ENCODE peak calls at places on chromosomes 5 and 9, in eight cellular contexts. One of them, this sample, is unnamed.

GRCh38 chr9:93827545-93828330 is 127.4 kb downstream of the BARX1 start:
- DNase-seq in GM19239: peak
- DNase-seq in stimulated activated CD4-positive, alpha-beta T cell treated with anti-CD3 and anti-CD28 coated beads, Interleukin-15, amount 100 ng/mL, for 1 hour: no peak
- DNase-seq in GM13976: peak
- DNase-seq in stimulated activated CD8-positive, alpha-beta memory T cell treated with anti-CD3 and anti-CD28 coated beads, Interleukin-15, amount 100 ng/mL, for 24 hours: no peak
- DNase-seq in AG20443: peak
- DNase-seq in NCI-H82: peak
- DNase-seq in SW480: peak
- DNase-seq in this sample: peak

GRCh38 chr9:1954238-1954637 is 60.9 kb upstream of the SMARCA2 start:
- DNase-seq in GM19239: no peak
- DNase-seq in stimulated activated CD4-positive, alpha-beta T cell treated with anti-CD3 and anti-CD28 coated beads, Interleukin-15, amount 100 ng/mL, for 1 hour: no peak
- DNase-seq in GM13976: no peak
- DNase-seq in stimulated activated CD8-positive, alpha-beta memory T cell treated with anti-CD3 and anti-CD28 coated beads, Interleukin-15, amount 100 ng/mL, for 24 hours: no peak
- DNase-seq in AG20443: no peak
- DNase-seq in NCI-H82: no peak
- DNase-seq in SW480: no peak
- DNase-seq in this sample: no peak

GRCh38 chr9:125794708-125795107 is 47.5 kb downstream of the PBX3 start:
- DNase-seq in GM19239: no peak
- DNase-seq in stimulated activated CD4-positive, alpha-beta T cell treated with anti-CD3 and anti-CD28 coated beads, Interleukin-15, amount 100 ng/mL, for 1 hour: no peak
- DNase-seq in GM13976: no peak
- DNase-seq in stimulated activated CD8-positive, alpha-beta memory T cell treated with anti-CD3 and anti-CD28 coated beads, Interleukin-15, amount 100 ng/mL, for 24 hours: no peak
- DNase-seq in AG20443: no peak
- DNase-seq in NCI-H82: no peak
- DNase-seq in SW480: no peak
- DNase-seq in this sample: no peak

GRCh38 chr9:69516353-69517322 is 155.5 kb downstream of the APBA1 start:
- DNase-seq in GM19239: no peak
- DNase-seq in stimulated activated CD4-positive, alpha-beta T cell treated with anti-CD3 and anti-CD28 coated beads, Interleukin-15, amount 100 ng/mL, for 1 hour: no peak
- DNase-seq in GM13976: no peak
- DNase-seq in stimulated activated CD8-positive, alpha-beta memory T cell treated with anti-CD3 and anti-CD28 coated beads, Interleukin-15, amount 100 ng/mL, for 24 hours: no peak
- DNase-seq in AG20443: no peak
- DNase-seq in NCI-H82: no peak
- DNase-seq in SW480: no peak
- DNase-seq in this sample: no peak

GRCh38 chr9:69637193-69637592 is 35.0 kb downstream of the APBA1 start:
- DNase-seq in GM19239: no peak
- DNase-seq in stimulated activated CD4-positive, alpha-beta T cell treated with anti-CD3 and anti-CD28 coated beads, Interleukin-15, amount 100 ng/mL, for 1 hour: no peak
- DNase-seq in GM13976: no peak
- DNase-seq in stimulated activated CD8-positive, alpha-beta memory T cell treated with anti-CD3 and anti-CD28 coated beads, Interleukin-15, amount 100 ng/mL, for 24 hours: no peak
- DNase-seq in AG20443: no peak
- DNase-seq in NCI-H82: no peak
- DNase-seq in SW480: no peak
- DNase-seq in this sample: no peak

GRCh38 chr5:54991446-54991845 is 6.1 kb upstream of the ESM1 start:
- DNase-seq in GM19239: no peak
- DNase-seq in stimulated activated CD4-positive, alpha-beta T cell treated with anti-CD3 and anti-CD28 coated beads, Interleukin-15, amount 100 ng/mL, for 1 hour: no peak
- DNase-seq in GM13976: no peak
- DNase-seq in stimulated activated CD8-positive, alpha-beta memory T cell treated with anti-CD3 and anti-CD28 coated beads, Interleukin-15, amount 100 ng/mL, for 24 hours: no peak
- DNase-seq in AG20443: no peak
- DNase-seq in NCI-H82: no peak
- DNase-seq in SW480: no peak
- DNase-seq in this sample: no peak

GRCh38 chr5:172890659-172891058 is 56.6 kb downstream of the ERGIC1 start:
- DNase-seq in GM19239: no peak
- DNase-seq in stimulated activated CD4-positive, alpha-beta T cell treated with anti-CD3 and anti-CD28 coated beads, Interleukin-15, amount 100 ng/mL, for 1 hour: no peak
- DNase-seq in GM13976: no peak
- DNase-seq in stimulated activated CD8-positive, alpha-beta memory T cell treated with anti-CD3 and anti-CD28 coated beads, Interleukin-15, amount 100 ng/mL, for 24 hours: no peak
- DNase-seq in AG20443: no peak
- DNase-seq in NCI-H82: no peak
- DNase-seq in SW480: no peak
- DNase-seq in this sample: no peak

GRCh38 chr5:83921794-83922193 is 201.1 kb upstream of the HAPLN1 start:
- DNase-seq in GM19239: no peak
- DNase-seq in stimulated activated CD4-positive, alpha-beta T cell treated with anti-CD3 and anti-CD28 coated beads, Interleukin-15, amount 100 ng/mL, for 1 hour: no peak
- DNase-seq in GM13976: no peak
- DNase-seq in stimulated activated CD8-positive, alpha-beta memory T cell treated with anti-CD3 and anti-CD28 coated beads, Interleukin-15, amount 100 ng/mL, for 24 hours: no peak
- DNase-seq in AG20443: no peak
- DNase-seq in NCI-H82: no peak
- DNase-seq in SW480: no peak
- DNase-seq in this sample: no peak

GRCh38 chr5:145244788-145245187 is 590.4 kb downstream of the PRELID2 start:
- DNase-seq in GM19239: no peak
- DNase-seq in stimulated activated CD4-positive, alpha-beta T cell treated with anti-CD3 and anti-CD28 coated beads, Interleukin-15, amount 100 ng/mL, for 1 hour: no peak
- DNase-seq in GM13976: no peak
- DNase-seq in stimulated activated CD8-positive, alpha-beta memory T cell treated with anti-CD3 and anti-CD28 coated beads, Interleukin-15, amount 100 ng/mL, for 24 hours: no peak
- DNase-seq in AG20443: no peak
- DNase-seq in NCI-H82: no peak
- DNase-seq in SW480: no peak
- DNase-seq in this sample: no peak

GRCh38 chr9:124623966-124624734 is 117.0 kb upstream of the NR5A1 start:
- DNase-seq in GM19239: no peak
- DNase-seq in stimulated activated CD4-positive, alpha-beta T cell treated with anti-CD3 and anti-CD28 coated beads, Interleukin-15, amount 100 ng/mL, for 1 hour: no peak
- DNase-seq in GM13976: no peak
- DNase-seq in stimulated activated CD8-positive, alpha-beta memory T cell treated with anti-CD3 and anti-CD28 coated beads, Interleukin-15, amount 100 ng/mL, for 24 hours: no peak
- DNase-seq in AG20443: no peak
- DNase-seq in NCI-H82: no peak
- DNase-seq in SW480: peak
- DNase-seq in this sample: no peak

GRCh38 chr9:69674741-69675438 is 2.7 kb upstream of the APBA1 start:
- DNase-seq in GM19239: no peak
- DNase-seq in stimulated activated CD4-positive, alpha-beta T cell treated with anti-CD3 and anti-CD28 coated beads, Interleukin-15, amount 100 ng/mL, for 1 hour: no peak
- DNase-seq in GM13976: no peak
- DNase-seq in stimulated activated CD8-positive, alpha-beta memory T cell treated with anti-CD3 and anti-CD28 coated beads, Interleukin-15, amount 100 ng/mL, for 24 hours: no peak
- DNase-seq in AG20443: peak
- DNase-seq in NCI-H82: no peak
- DNase-seq in SW480: no peak
- DNase-seq in this sample: no peak

GRCh38 chr9:97500263-97500662 is 1.2 kb upstream of the TMOD1 start:
- DNase-seq in GM19239: no peak
- DNase-seq in stimulated activated CD4-positive, alpha-beta T cell treated with anti-CD3 and anti-CD28 coated beads, Interleukin-15, amount 100 ng/mL, for 1 hour: no peak
- DNase-seq in GM13976: no peak
- DNase-seq in stimulated activated CD8-positive, alpha-beta memory T cell treated with anti-CD3 and anti-CD28 coated beads, Interleukin-15, amount 100 ng/mL, for 24 hours: no peak
- DNase-seq in AG20443: no peak
- DNase-seq in NCI-H82: no peak
- DNase-seq in SW480: no peak
- DNase-seq in this sample: no peak

GRCh38 chr5:9051779-9052178 is 494.1 kb downstream of the SEMA5A start:
- DNase-seq in GM19239: no peak
- DNase-seq in stimulated activated CD4-positive, alpha-beta T cell treated with anti-CD3 and anti-CD28 coated beads, Interleukin-15, amount 100 ng/mL, for 1 hour: no peak
- DNase-seq in GM13976: no peak
- DNase-seq in stimulated activated CD8-positive, alpha-beta memory T cell treated with anti-CD3 and anti-CD28 coated beads, Interleukin-15, amount 100 ng/mL, for 24 hours: no peak
- DNase-seq in AG20443: no peak
- DNase-seq in NCI-H82: no peak
- DNase-seq in SW480: no peak
- DNase-seq in this sample: no peak

GRCh38 chr5:80576383-80576782 is 6.3 kb upstream of the ANKRD34B start:
- DNase-seq in GM19239: no peak
- DNase-seq in stimulated activated CD4-positive, alpha-beta T cell treated with anti-CD3 and anti-CD28 coated beads, Interleukin-15, amount 100 ng/mL, for 1 hour: no peak
- DNase-seq in GM13976: no peak
- DNase-seq in stimulated activated CD8-positive, alpha-beta memory T cell treated with anti-CD3 and anti-CD28 coated beads, Interleukin-15, amount 100 ng/mL, for 24 hours: no peak
- DNase-seq in AG20443: no peak
- DNase-seq in NCI-H82: no peak
- DNase-seq in SW480: no peak
- DNase-seq in this sample: no peak

GRCh38 chr9:126423022-126423708 is 96.5 kb downstream of the MVB12B start:
- DNase-seq in GM19239: no peak
- DNase-seq in stimulated activated CD4-positive, alpha-beta T cell treated with anti-CD3 and anti-CD28 coated beads, Interleukin-15, amount 100 ng/mL, for 1 hour: no peak
- DNase-seq in GM13976: no peak
- DNase-seq in stimulated activated CD8-positive, alpha-beta memory T cell treated with anti-CD3 and anti-CD28 coated beads, Interleukin-15, amount 100 ng/mL, for 24 hours: no peak
- DNase-seq in AG20443: no peak
- DNase-seq in NCI-H82: no peak
- DNase-seq in SW480: no peak
- DNase-seq in this sample: no peak

GRCh38 chr9:98708103-98708932 is 417 bp downstream of the GABBR2 start:
- DNase-seq in GM19239: no peak
- DNase-seq in stimulated activated CD4-positive, alpha-beta T cell treated with anti-CD3 and anti-CD28 coated beads, Interleukin-15, amount 100 ng/mL, for 1 hour: no peak
- DNase-seq in GM13976: no peak
- DNase-seq in stimulated activated CD8-positive, alpha-beta memory T cell treated with anti-CD3 and anti-CD28 coated beads, Interleukin-15, amount 100 ng/mL, for 24 hours: no peak
- DNase-seq in AG20443: peak
- DNase-seq in NCI-H82: no peak
- DNase-seq in SW480: no peak
- DNase-seq in this sample: peak

GRCh38 chr5:41748631-41749030 is 121.6 kb downstream of the OXCT1 start:
- DNase-seq in GM19239: peak
- DNase-seq in stimulated activated CD4-positive, alpha-beta T cell treated with anti-CD3 and anti-CD28 coated beads, Interleukin-15, amount 100 ng/mL, for 1 hour: no peak
- DNase-seq in GM13976: no peak
- DNase-seq in stimulated activated CD8-positive, alpha-beta memory T cell treated with anti-CD3 and anti-CD28 coated beads, Interleukin-15, amount 100 ng/mL, for 24 hours: no peak
- DNase-seq in AG20443: no peak
- DNase-seq in NCI-H82: peak
- DNase-seq in SW480: peak
- DNase-seq in this sample: no peak

GRCh38 chr5:134784241-134784920 is 25.8 kb downstream of the DDX46 start:
- DNase-seq in GM19239: no peak
- DNase-seq in stimulated activated CD4-positive, alpha-beta T cell treated with anti-CD3 and anti-CD28 coated beads, Interleukin-15, amount 100 ng/mL, for 1 hour: no peak
- DNase-seq in GM13976: no peak
- DNase-seq in stimulated activated CD8-positive, alpha-beta memory T cell treated with anti-CD3 and anti-CD28 coated beads, Interleukin-15, amount 100 ng/mL, for 24 hours: no peak
- DNase-seq in AG20443: peak
- DNase-seq in NCI-H82: no peak
- DNase-seq in SW480: no peak
- DNase-seq in this sample: no peak

GRCh38 chr5:121144764-121145163 is 680.7 kb downstream of the PRR16 start:
- DNase-seq in GM19239: no peak
- DNase-seq in stimulated activated CD4-positive, alpha-beta T cell treated with anti-CD3 and anti-CD28 coated beads, Interleukin-15, amount 100 ng/mL, for 1 hour: no peak
- DNase-seq in GM13976: no peak
- DNase-seq in stimulated activated CD8-positive, alpha-beta memory T cell treated with anti-CD3 and anti-CD28 coated beads, Interleukin-15, amount 100 ng/mL, for 24 hours: no peak
- DNase-seq in AG20443: no peak
- DNase-seq in NCI-H82: no peak
- DNase-seq in SW480: no peak
- DNase-seq in this sample: no peak

GRCh38 chr5:180639743-180640300 is 9.6 kb downstream of the FLT4 start:
- DNase-seq in GM19239: no peak
- DNase-seq in stimulated activated CD4-positive, alpha-beta T cell treated with anti-CD3 and anti-CD28 coated beads, Interleukin-15, amount 100 ng/mL, for 1 hour: no peak
- DNase-seq in GM13976: no peak
- DNase-seq in stimulated activated CD8-positive, alpha-beta memory T cell treated with anti-CD3 and anti-CD28 coated beads, Interleukin-15, amount 100 ng/mL, for 24 hours: no peak
- DNase-seq in AG20443: no peak
- DNase-seq in NCI-H82: no peak
- DNase-seq in SW480: no peak
- DNase-seq in this sample: no peak

GRCh38 chr5:122967625-122968024 is 68.9 kb downstream of the PPIC start:
- DNase-seq in GM19239: peak
- DNase-seq in stimulated activated CD4-positive, alpha-beta T cell treated with anti-CD3 and anti-CD28 coated beads, Interleukin-15, amount 100 ng/mL, for 1 hour: no peak
- DNase-seq in GM13976: peak
- DNase-seq in stimulated activated CD8-positive, alpha-beta memory T cell treated with anti-CD3 and anti-CD28 coated beads, Interleukin-15, amount 100 ng/mL, for 24 hours: no peak
- DNase-seq in AG20443: no peak
- DNase-seq in NCI-H82: no peak
- DNase-seq in SW480: peak
- DNase-seq in this sample: no peak

GRCh38 chr5:158813275-158813674 is 286.4 kb downstream of the EBF1 start:
- DNase-seq in GM19239: no peak
- DNase-seq in stimulated activated CD4-positive, alpha-beta T cell treated with anti-CD3 and anti-CD28 coated beads, Interleukin-15, amount 100 ng/mL, for 1 hour: no peak
- DNase-seq in GM13976: no peak
- DNase-seq in stimulated activated CD8-positive, alpha-beta memory T cell treated with anti-CD3 and anti-CD28 coated beads, Interleukin-15, amount 100 ng/mL, for 24 hours: no peak
- DNase-seq in AG20443: no peak
- DNase-seq in NCI-H82: no peak
- DNase-seq in SW480: no peak
- DNase-seq in this sample: no peak

GRCh38 chr5:1796371-1797108 is 3.1 kb downstream of the MRPL36 start:
- DNase-seq in GM19239: no peak
- DNase-seq in stimulated activated CD4-positive, alpha-beta T cell treated with anti-CD3 and anti-CD28 coated beads, Interleukin-15, amount 100 ng/mL, for 1 hour: no peak
- DNase-seq in GM13976: no peak
- DNase-seq in stimulated activated CD8-positive, alpha-beta memory T cell treated with anti-CD3 and anti-CD28 coated beads, Interleukin-15, amount 100 ng/mL, for 24 hours: no peak
- DNase-seq in AG20443: no peak
- DNase-seq in NCI-H82: no peak
- DNase-seq in SW480: no peak
- DNase-seq in this sample: no peak

GRCh38 chr9:38428062-38428461 is 3.8 kb upstream of the IGFBPL1 start:
- DNase-seq in GM19239: no peak
- DNase-seq in stimulated activated CD4-positive, alpha-beta T cell treated with anti-CD3 and anti-CD28 coated beads, Interleukin-15, amount 100 ng/mL, for 1 hour: no peak
- DNase-seq in GM13976: no peak
- DNase-seq in stimulated activated CD8-positive, alpha-beta memory T cell treated with anti-CD3 and anti-CD28 coated beads, Interleukin-15, amount 100 ng/mL, for 24 hours: no peak
- DNase-seq in AG20443: no peak
- DNase-seq in NCI-H82: no peak
- DNase-seq in SW480: no peak
- DNase-seq in this sample: no peak

GRCh38 chr5:160923927-160924705 is 72.1 kb upstream of the ATP10B start:
- DNase-seq in GM19239: no peak
- DNase-seq in stimulated activated CD4-positive, alpha-beta T cell treated with anti-CD3 and anti-CD28 coated beads, Interleukin-15, amount 100 ng/mL, for 1 hour: no peak
- DNase-seq in GM13976: no peak
- DNase-seq in stimulated activated CD8-positive, alpha-beta memory T cell treated with anti-CD3 and anti-CD28 coated beads, Interleukin-15, amount 100 ng/mL, for 24 hours: no peak
- DNase-seq in AG20443: no peak
- DNase-seq in NCI-H82: peak
- DNase-seq in SW480: no peak
- DNase-seq in this sample: no peak

GRCh38 chr9:86353591-86354047 is 591 bp downstream of the TUT7 start:
- DNase-seq in GM19239: no peak
- DNase-seq in stimulated activated CD4-positive, alpha-beta T cell treated with anti-CD3 and anti-CD28 coated beads, Interleukin-15, amount 100 ng/mL, for 1 hour: no peak
- DNase-seq in GM13976: no peak
- DNase-seq in stimulated activated CD8-positive, alpha-beta memory T cell treated with anti-CD3 and anti-CD28 coated beads, Interleukin-15, amount 100 ng/mL, for 24 hours: no peak
- DNase-seq in AG20443: no peak
- DNase-seq in NCI-H82: peak
- DNase-seq in SW480: peak
- DNase-seq in this sample: peak

GRCh38 chr5:76785493-76785892 is 33.3 kb upstream of the F2RL1 start:
- DNase-seq in GM19239: no peak
- DNase-seq in stimulated activated CD4-positive, alpha-beta T cell treated with anti-CD3 and anti-CD28 coated beads, Interleukin-15, amount 100 ng/mL, for 1 hour: no peak
- DNase-seq in GM13976: no peak
- DNase-seq in stimulated activated CD8-positive, alpha-beta memory T cell treated with anti-CD3 and anti-CD28 coated beads, Interleukin-15, amount 100 ng/mL, for 24 hours: no peak
- DNase-seq in AG20443: peak
- DNase-seq in NCI-H82: no peak
- DNase-seq in SW480: peak
- DNase-seq in this sample: no peak

GRCh38 chr5:55645304-55645703 is 66.8 kb downstream of the SLC38A9 start:
- DNase-seq in GM19239: no peak
- DNase-seq in stimulated activated CD4-positive, alpha-beta T cell treated with anti-CD3 and anti-CD28 coated beads, Interleukin-15, amount 100 ng/mL, for 1 hour: no peak
- DNase-seq in GM13976: no peak
- DNase-seq in stimulated activated CD8-positive, alpha-beta memory T cell treated with anti-CD3 and anti-CD28 coated beads, Interleukin-15, amount 100 ng/mL, for 24 hours: no peak
- DNase-seq in AG20443: peak
- DNase-seq in NCI-H82: no peak
- DNase-seq in SW480: peak
- DNase-seq in this sample: no peak

This sample was measured in WERI-Rb-1.